ENCODE peak calls at places on chromosomes 1 and 21, in nine cellular contexts. One of them, this sample, is unnamed.

GRCh38 chr1:224175615-224176014 is 7.4 kb upstream of the DEGS1 start:
- DNase-seq in retina: peak; percentile 78
- DNase-seq in erythroblast: no peak
- DNase-seq in stimulated activated CD4-positive, alpha-beta T cell treated with anti-CD3 and anti-CD28 coated beads, Interleukin-4, amount 100 ng/mL, for 4 hours: no peak
- DNase-seq in activated CD8-positive, alpha-beta memory T cell treated with anti-CD3 and anti-CD28 coated beads, Interleukin-2, amount 50 U/mL, for 48 hours: no peak
- DNase-seq in GDM1: no peak
- DNase-seq in AG04450: no peak
- DNase-seq in BE2C: peak; percentile 62
- DNase-seq in MCF 10A: no peak
- DNase-seq in this sample: no peak

GRCh38 chr1:222095606-222096475 is 354.0 kb upstream of the DUSP10 start:
- DNase-seq in stimulated activated CD4-positive, alpha-beta T cell treated with anti-CD3 and anti-CD28 coated beads, Interleukin-4, amount 100 ng/mL, for 4 hours: peak; percentile 49
- DNase-seq in retina: peak; percentile 19
- DNase-seq in GDM1: no peak
- DNase-seq in MCF 10A: peak; percentile 72
- DNase-seq in BE2C: peak; percentile 53
- DNase-seq in AG04450: no peak
- DNase-seq in activated CD8-positive, alpha-beta memory T cell treated with anti-CD3 and anti-CD28 coated beads, Interleukin-2, amount 50 U/mL, for 48 hours: peak; percentile 73
- DNase-seq in erythroblast: peak; percentile 67
- DNase-seq in this sample: no peak

GRCh38 chr1:160117709-160118183 is 2.2 kb downstream of the ATP1A2 start:
- DNase-seq in AG04450: no peak
- DNase-seq in BE2C: no peak
- DNase-seq in retina: peak; percentile 42
- DNase-seq in activated CD8-positive, alpha-beta memory T cell treated with anti-CD3 and anti-CD28 coated beads, Interleukin-2, amount 50 U/mL, for 48 hours: no peak
- DNase-seq in GDM1: no peak
- DNase-seq in erythroblast: no peak
- DNase-seq in MCF 10A: peak; percentile 30
- DNase-seq in stimulated activated CD4-positive, alpha-beta T cell treated with anti-CD3 and anti-CD28 coated beads, Interleukin-4, amount 100 ng/mL, for 4 hours: no peak
- DNase-seq in this sample: no peak

GRCh38 chr1:32249831-32250525 is 1.1 kb upstream of the LCK start:
- DNase-seq in activated CD8-positive, alpha-beta memory T cell treated with anti-CD3 and anti-CD28 coated beads, Interleukin-2, amount 50 U/mL, for 48 hours: peak; percentile 84
- DNase-seq in AG04450: no peak
- DNase-seq in retina: peak; percentile 68
- DNase-seq in stimulated activated CD4-positive, alpha-beta T cell treated with anti-CD3 and anti-CD28 coated beads, Interleukin-4, amount 100 ng/mL, for 4 hours: peak; percentile 65
- DNase-seq in BE2C: no peak
- DNase-seq in erythroblast: no peak
- DNase-seq in GDM1: peak; percentile 86
- DNase-seq in MCF 10A: no peak
- DNase-seq in this sample: peak; percentile 85

GRCh38 chr1:65691152-65691900 is 101.4 kb upstream of the PDE4B start:
- DNase-seq in erythroblast: no peak
- DNase-seq in AG04450: no peak
- DNase-seq in stimulated activated CD4-positive, alpha-beta T cell treated with anti-CD3 and anti-CD28 coated beads, Interleukin-4, amount 100 ng/mL, for 4 hours: no peak
- DNase-seq in retina: no peak
- DNase-seq in MCF 10A: no peak
- DNase-seq in BE2C: no peak
- DNase-seq in activated CD8-positive, alpha-beta memory T cell treated with anti-CD3 and anti-CD28 coated beads, Interleukin-2, amount 50 U/mL, for 48 hours: no peak
- DNase-seq in GDM1: peak; percentile 57
- DNase-seq in this sample: no peak

GRCh38 chr1:193388165-193388564 is 201.8 kb upstream of the B3GALT2 start:
- DNase-seq in AG04450: no peak
- DNase-seq in MCF 10A: no peak
- DNase-seq in stimulated activated CD4-positive, alpha-beta T cell treated with anti-CD3 and anti-CD28 coated beads, Interleukin-4, amount 100 ng/mL, for 4 hours: no peak
- DNase-seq in activated CD8-positive, alpha-beta memory T cell treated with anti-CD3 and anti-CD28 coated beads, Interleukin-2, amount 50 U/mL, for 48 hours: no peak
- DNase-seq in erythroblast: no peak
- DNase-seq in BE2C: no peak
- DNase-seq in GDM1: no peak
- DNase-seq in retina: no peak
- DNase-seq in this sample: no peak

GRCh38 chr21:25857308-25858099 is 122.7 kb downstream of the GABPA start:
- DNase-seq in GDM1: no peak
- DNase-seq in retina: no peak
- DNase-seq in AG04450: no peak
- DNase-seq in erythroblast: no peak
- DNase-seq in BE2C: no peak
- DNase-seq in activated CD8-positive, alpha-beta memory T cell treated with anti-CD3 and anti-CD28 coated beads, Interleukin-2, amount 50 U/mL, for 48 hours: no peak
- DNase-seq in MCF 10A: no peak
- DNase-seq in stimulated activated CD4-positive, alpha-beta T cell treated with anti-CD3 and anti-CD28 coated beads, Interleukin-4, amount 100 ng/mL, for 4 hours: no peak
- DNase-seq in this sample: no peak

GRCh38 chr1:64131155-64131554 is 72.3 kb upstream of the UBE2U start:
- DNase-seq in GDM1: no peak
- DNase-seq in AG04450: no peak
- DNase-seq in retina: no peak
- DNase-seq in stimulated activated CD4-positive, alpha-beta T cell treated with anti-CD3 and anti-CD28 coated beads, Interleukin-4, amount 100 ng/mL, for 4 hours: no peak
- DNase-seq in BE2C: no peak
- DNase-seq in MCF 10A: no peak
- DNase-seq in erythroblast: no peak
- DNase-seq in activated CD8-positive, alpha-beta memory T cell treated with anti-CD3 and anti-CD28 coated beads, Interleukin-2, amount 50 U/mL, for 48 hours: no peak
- DNase-seq in this sample: no peak